ENCODE peak calls at places on chromosomes 11 and 22, in four cellular contexts. One of them, this sample, is unnamed.

GRCh38 chr22:38942702-38943101 is 14.7 kb upstream of the APOBEC3A start:
- DNase-seq in activated gamma-delta T cell treated with anti-CD3 and anti-CD28 coated beads, Interleukin-2, amount 50 U/mL, for 16 hours: no peak
- DNase-seq in NCI-H1694: no peak
- DNase-seq in anterior cingulate cortex: no peak
- DNase-seq in this sample: no peak

GRCh38 chr22:27032121-27032761 is 374.9 kb downstream of the MIAT start:
- DNase-seq in activated gamma-delta T cell treated with anti-CD3 and anti-CD28 coated beads, Interleukin-2, amount 50 U/mL, for 16 hours: no peak
- DNase-seq in NCI-H1694: peak
- DNase-seq in anterior cingulate cortex: peak
- DNase-seq in this sample: peak

GRCh38 chr11:3219281-3219892 is 774 bp upstream of the MRGPRG start:
- DNase-seq in activated gamma-delta T cell treated with anti-CD3 and anti-CD28 coated beads, Interleukin-2, amount 50 U/mL, for 16 hours: no peak
- DNase-seq in NCI-H1694: no peak
- DNase-seq in anterior cingulate cortex: no peak
- DNase-seq in this sample: no peak

GRCh38 chr11:31790649-31791048 is 20.5 kb downstream of the PAX6 start:
- DNase-seq in activated gamma-delta T cell treated with anti-CD3 and anti-CD28 coated beads, Interleukin-2, amount 50 U/mL, for 16 hours: no peak
- DNase-seq in NCI-H1694: no peak
- DNase-seq in anterior cingulate cortex: no peak
- DNase-seq in this sample: no peak

GRCh38 chr11:100629671-100630070 is 57.4 kb upstream of the ARHGAP42 start:
- DNase-seq in activated gamma-delta T cell treated with anti-CD3 and anti-CD28 coated beads, Interleukin-2, amount 50 U/mL, for 16 hours: no peak
- DNase-seq in NCI-H1694: no peak
- DNase-seq in anterior cingulate cortex: no peak
- DNase-seq in this sample: no peak

GRCh38 chr11:26297179-26297970 is 34.6 kb upstream of the ANO3 start:
- DNase-seq in activated gamma-delta T cell treated with anti-CD3 and anti-CD28 coated beads, Interleukin-2, amount 50 U/mL, for 16 hours: no peak
- DNase-seq in NCI-H1694: peak
- DNase-seq in anterior cingulate cortex: no peak
- DNase-seq in this sample: peak

GRCh38 chr11:79121351-79121750 is 319.5 kb downstream of the TENM4 start:
- DNase-seq in activated gamma-delta T cell treated with anti-CD3 and anti-CD28 coated beads, Interleukin-2, amount 50 U/mL, for 16 hours: no peak
- DNase-seq in NCI-H1694: no peak
- DNase-seq in anterior cingulate cortex: no peak
- DNase-seq in this sample: peak

GRCh38 chr11:331332-332060 is 10.8 kb upstream of the IFITM3 start:
- DNase-seq in activated gamma-delta T cell treated with anti-CD3 and anti-CD28 coated beads, Interleukin-2, amount 50 U/mL, for 16 hours: no peak
- DNase-seq in NCI-H1694: no peak
- DNase-seq in anterior cingulate cortex: no peak
- DNase-seq in this sample: no peak

GRCh38 chr11:102138223-102138622 is 28.0 kb downstream of the YAP1 start:
- DNase-seq in activated gamma-delta T cell treated with anti-CD3 and anti-CD28 coated beads, Interleukin-2, amount 50 U/mL, for 16 hours: no peak
- DNase-seq in NCI-H1694: no peak
- DNase-seq in anterior cingulate cortex: no peak
- DNase-seq in this sample: no peak

GRCh38 chr11:28133146-28133545 is 25.0 kb downstream of the METTL15 start:
- DNase-seq in activated gamma-delta T cell treated with anti-CD3 and anti-CD28 coated beads, Interleukin-2, amount 50 U/mL, for 16 hours: no peak
- DNase-seq in NCI-H1694: no peak
- DNase-seq in anterior cingulate cortex: no peak
- DNase-seq in this sample: peak

GRCh38 chr11:35688023-35688422 is 25.4 kb downstream of the TRIM44 start:
- DNase-seq in activated gamma-delta T cell treated with anti-CD3 and anti-CD28 coated beads, Interleukin-2, amount 50 U/mL, for 16 hours: no peak
- DNase-seq in NCI-H1694: no peak
- DNase-seq in anterior cingulate cortex: no peak
- DNase-seq in this sample: no peak

GRCh38 chr11:118928870-118929495 is 3.3 kb upstream of the BCL9L start:
- DNase-seq in activated gamma-delta T cell treated with anti-CD3 and anti-CD28 coated beads, Interleukin-2, amount 50 U/mL, for 16 hours: no peak
- DNase-seq in NCI-H1694: peak
- DNase-seq in anterior cingulate cortex: peak
- DNase-seq in this sample: peak

GRCh38 chr22:36336246-36337182 is 51.3 kb downstream of the MYH9 start:
- DNase-seq in activated gamma-delta T cell treated with anti-CD3 and anti-CD28 coated beads, Interleukin-2, amount 50 U/mL, for 16 hours: no peak
- DNase-seq in NCI-H1694: no peak
- DNase-seq in anterior cingulate cortex: no peak
- DNase-seq in this sample: no peak

GRCh38 chr11:78030429-78031325 is 7.6 kb upstream of the KCTD14 start:
- DNase-seq in activated gamma-delta T cell treated with anti-CD3 and anti-CD28 coated beads, Interleukin-2, amount 50 U/mL, for 16 hours: no peak
- DNase-seq in NCI-H1694: peak
- DNase-seq in anterior cingulate cortex: peak
- DNase-seq in this sample: peak

GRCh38 chr11:13388741-13389140 is 74.3 kb downstream of the BTBD10 start:
- DNase-seq in activated gamma-delta T cell treated with anti-CD3 and anti-CD28 coated beads, Interleukin-2, amount 50 U/mL, for 16 hours: no peak
- DNase-seq in NCI-H1694: no peak
- DNase-seq in anterior cingulate cortex: no peak
- DNase-seq in this sample: no peak

GRCh38 chr22:37616205-37617083 is 7.8 kb downstream of the GGA1 start:
- DNase-seq in activated gamma-delta T cell treated with anti-CD3 and anti-CD28 coated beads, Interleukin-2, amount 50 U/mL, for 16 hours: no peak
- DNase-seq in NCI-H1694: no peak
- DNase-seq in anterior cingulate cortex: no peak
- DNase-seq in this sample: no peak

GRCh38 chr11:122853971-122854446 is 15.7 kb downstream of the CRTAM start:
- DNase-seq in activated gamma-delta T cell treated with anti-CD3 and anti-CD28 coated beads, Interleukin-2, amount 50 U/mL, for 16 hours: peak
- DNase-seq in NCI-H1694: peak
- DNase-seq in anterior cingulate cortex: no peak
- DNase-seq in this sample: peak

GRCh38 chr22:36343070-36343719 is 44.6 kb downstream of the MYH9 start:
- DNase-seq in activated gamma-delta T cell treated with anti-CD3 and anti-CD28 coated beads, Interleukin-2, amount 50 U/mL, for 16 hours: no peak
- DNase-seq in NCI-H1694: no peak
- DNase-seq in anterior cingulate cortex: no peak
- DNase-seq in this sample: no peak

GRCh38 chr11:118705111-118705741 is 25.8 kb upstream of the TREH start:
- DNase-seq in activated gamma-delta T cell treated with anti-CD3 and anti-CD28 coated beads, Interleukin-2, amount 50 U/mL, for 16 hours: no peak
- DNase-seq in NCI-H1694: no peak
- DNase-seq in anterior cingulate cortex: no peak
- DNase-seq in this sample: no peak

GRCh38 chr11:86660011-86660595 is 12.3 kb downstream of the ME3 start:
- DNase-seq in activated gamma-delta T cell treated with anti-CD3 and anti-CD28 coated beads, Interleukin-2, amount 50 U/mL, for 16 hours: no peak
- DNase-seq in NCI-H1694: peak
- DNase-seq in anterior cingulate cortex: no peak
- DNase-seq in this sample: peak

GRCh38 chr11:11806586-11806985 is 35.2 kb upstream of the USP47 start:
- DNase-seq in activated gamma-delta T cell treated with anti-CD3 and anti-CD28 coated beads, Interleukin-2, amount 50 U/mL, for 16 hours: no peak
- DNase-seq in NCI-H1694: no peak
- DNase-seq in anterior cingulate cortex: no peak
- DNase-seq in this sample: no peak

GRCh38 chr11:369336-370018 is at the start of gene B4GALNT4:
- DNase-seq in activated gamma-delta T cell treated with anti-CD3 and anti-CD28 coated beads, Interleukin-2, amount 50 U/mL, for 16 hours: no peak
- DNase-seq in NCI-H1694: no peak
- DNase-seq in anterior cingulate cortex: peak
- DNase-seq in this sample: no peak

GRCh38 chr22:31897842-31898241 is 46.5 kb upstream of the YWHAH start:
- DNase-seq in activated gamma-delta T cell treated with anti-CD3 and anti-CD28 coated beads, Interleukin-2, amount 50 U/mL, for 16 hours: no peak
- DNase-seq in NCI-H1694: no peak
- DNase-seq in anterior cingulate cortex: no peak
- DNase-seq in this sample: no peak

GRCh38 chr11:606245-606644 is 9.5 kb downstream of the IRF7 start:
- DNase-seq in activated gamma-delta T cell treated with anti-CD3 and anti-CD28 coated beads, Interleukin-2, amount 50 U/mL, for 16 hours: no peak
- DNase-seq in NCI-H1694: no peak
- DNase-seq in anterior cingulate cortex: no peak
- DNase-seq in this sample: peak

GRCh38 chr11:94749367-94749766 is 18.8 kb upstream of the AMOTL1 start:
- DNase-seq in activated gamma-delta T cell treated with anti-CD3 and anti-CD28 coated beads, Interleukin-2, amount 50 U/mL, for 16 hours: no peak
- DNase-seq in NCI-H1694: no peak
- DNase-seq in anterior cingulate cortex: no peak
- DNase-seq in this sample: no peak

This sample was measured in astrocyte of the spinal cord.